ENCODE peak calls at places on chromosomes 12 and 14, in six cellular contexts. Q, Z, R, B, L and V are unnamed samples.

GRCh38 chr14:95077380-95077779 is 79.9 kb downstream of the DICER1 start:
- DNase-seq in R (no peak), B (no peak), L (no peak), Z (no peak), Q (no peak), V (no peak)

GRCh38 chr14:29016050-29016900 is 249.7 kb downstream of the FOXG1 start:
- DNase-seq in R (peak), B (peak), Z (no peak), L (no peak), Q (peak), V (peak)

GRCh38 chr12:123062682-123063426 is 82.4 kb downstream of the ARL6IP4 start:
- DNase-seq in B (peak), Q (no peak), Z (no peak), R (peak), L (peak), V (no peak)

GRCh38 chr12:4037747-4038312 is 164.6 kb upstream of the PARP11 start:
- DNase-seq in Q (peak), L (peak), R (peak), Z (no peak), B (peak), V (peak)

GRCh38 chr12:52195065-52195730 is 3.4 kb upstream of the KRT80 start:
- DNase-seq in B (no peak), R (peak), Q (no peak), Z (no peak), L (no peak), V (no peak)

GRCh38 chr14:41285193-41285748 is 321.4 kb upstream of the LRFN5 start:
- DNase-seq in B (peak), L (no peak), Z (no peak), Q (peak), R (peak), V (no peak)

GRCh38 chr14:104223101-104223809 is 84.9 kb downstream of the KIF26A start:
- DNase-seq in B (peak), L (no peak), Z (no peak), R (peak), Q (no peak), V (no peak)

GRCh38 chr12:57477710-57478681 is 1.7 kb downstream of the ARHGAP9 start:
- DNase-seq in B (no peak), R (peak), L (no peak), Q (peak), Z (no peak), V (no peak)

GRCh38 chr12:3795096-3795799 is 42.3 kb upstream of the CRACR2A start:
- DNase-seq in B (no peak), Q (no peak), Z (no peak), L (no peak), R (no peak), V (no peak)

GRCh38 chr12:127623362-127623761 is 643.6 kb upstream of the TMEM132C start:
- DNase-seq in R (no peak), L (no peak), B (no peak), Q (no peak), Z (no peak), V (no peak)

GRCh38 chr14:103111297-103111981 is 11.8 kb upstream of the TNFAIP2 start:
- DNase-seq in B (no peak), Z (no peak), Q (no peak), L (no peak), R (no peak), V (no peak)

GRCh38 chr14:72443991-72444431 is 449.9 kb downstream of the DPF3 start:
- DNase-seq in Z (no peak), Q (no peak), B (no peak), R (no peak), L (no peak), V (no peak)

GRCh38 chr14:103128631-103129300 is 5.5 kb downstream of the TNFAIP2 start:
- DNase-seq in Z (peak), L (no peak), B (no peak), Q (no peak), R (no peak), V (peak)

GRCh38 chr14:98906123-98906995 is 365.6 kb downstream of the BCL11B start:
- DNase-seq in R (peak), L (peak), Q (no peak), Z (no peak), B (no peak), V (peak)

GRCh38 chr12:92408072-92408900 is 262.6 kb upstream of the BTG1 start:
- DNase-seq in Z (no peak), Q (peak), B (no peak), L (peak), R (peak), V (no peak)

GRCh38 chr14:28629328-28630004 is 137.1 kb upstream of the FOXG1 start:
- DNase-seq in Q (no peak), Z (no peak), L (no peak), B (no peak), R (no peak), V (no peak)

GRCh38 chr12:82461851-82462250 is 103.5 kb downstream of the METTL25 start:
- DNase-seq in B (no peak), L (no peak), Q (no peak), Z (no peak), R (no peak), V (no peak)

GRCh38 chr12:55659486-55660385 is 23.0 kb downstream of the OR10P1 start:
- DNase-seq in L (no peak), B (peak), Z (peak), R (peak), Q (peak), V (no peak)

GRCh38 chr12:48296586-48297396 is 53.9 kb downstream of the ZNF641 start:
- DNase-seq in Q (peak), L (no peak), R (peak), B (peak), Z (peak), V (peak)

GRCh38 chr12:6554990-6555691 is 701 bp downstream of the IFFO1 start:
- DNase-seq in R (no peak), Q (no peak), B (peak), L (no peak), Z (no peak), V (no peak)

GRCh38 chr12:27534060-27534764 is 10.2 kb downstream of the PPFIBP1 start:
- DNase-seq in R (no peak), Q (peak), Z (no peak), L (no peak), B (no peak), V (no peak)

GRCh38 chr14:105091335-105092123 is 26.3 kb upstream of the GPR132 start:
- DNase-seq in R (peak), Q (peak), Z (peak), L (peak), B (no peak), V (peak)

GRCh38 chr14:100398044-100398443 is 74.9 kb downstream of the SLC25A47 start:
- DNase-seq in Z (no peak), B (no peak), R (no peak), Q (no peak), L (no peak), V (peak)

GRCh38 chr12:6883252-6883651 is 10.1 kb upstream of the SPSB2 start:
- DNase-seq in R (no peak), B (no peak), Z (no peak), Q (no peak), L (no peak), V (no peak)

GRCh38 chr12:40054554-40055226 is 51.2 kb downstream of the SLC2A13 start:
- DNase-seq in B (peak), L (peak), R (peak), Q (no peak), Z (peak), V (no peak)

GRCh38 chr14:90291699-90292098 is 35.3 kb downstream of the PSMC1 start:
- DNase-seq in B (no peak), R (no peak), Z (no peak), L (no peak), Q (no peak), V (no peak)

GRCh38 chr12:98743362-98743953 is 98.4 kb downstream of the APAF1 start:
- DNase-seq in Q (peak), R (no peak), Z (no peak), L (peak), B (peak), V (no peak)

GRCh38 chr12:55845785-55846496 is 3.2 kb upstream of the MMP19 start:
- DNase-seq in Z (no peak), Q (no peak), B (no peak), L (no peak), R (peak), V (no peak)

GRCh38 chr14:34554540-34555250 is 15.2 kb upstream of the EAPP start:
- DNase-seq in L (peak), B (peak), Q (no peak), R (no peak), Z (no peak), V (peak)

GRCh38 chr12:104522985-104523719 is 66.4 kb downstream of the CHST11 start:
- DNase-seq in Q (no peak), Z (no peak), B (no peak), R (no peak), L (no peak), V (no peak)

GRCh38 chr12:41407240-41407799 is 219.2 kb downstream of the PDZRN4 start:
- DNase-seq in R (no peak), B (no peak), Q (no peak), L (no peak), Z (no peak), V (no peak)

GRCh38 chr14:100609941-100610391 is 22.7 kb upstream of the BEGAIN start:
- DNase-seq in Z (no peak), B (no peak), L (no peak), R (no peak), Q (peak), V (no peak)

GRCh38 chr14:76947078-76947837 is 81.2 kb downstream of the IRF2BPL start:
- DNase-seq in Z (peak), R (peak), B (peak), L (peak), Q (peak), V (peak)
- H3K4me3 ChIP-seq in Z (peak), R (no peak), B (no peak), L (no peak), Q (no peak), V (no peak)

GRCh38 chr14:77615231-77616132 is 955 bp downstream of the SPTLC2 start:
- DNase-seq in B (peak), Q (no peak), Z (no peak), L (no peak), R (no peak), V (no peak)
- H3K4me3 ChIP-seq in B (peak), Q (peak), Z (peak), L (peak), R (peak), V (peak)

GRCh38 chr14:54480830-54481562 is 7.8 kb downstream of the GMFB start:
- DNase-seq in B (no peak), Q (no peak), Z (no peak), R (no peak), L (no peak), V (no peak)

GRCh38 chr14:54481695-54482094 is 7.1 kb downstream of the GMFB start:
- DNase-seq in L (no peak), Q (no peak), Z (no peak), B (no peak), R (no peak), V (no peak)

GRCh38 chr14:54486685-54487084 is 2.1 kb downstream of the GMFB start:
- DNase-seq in R (peak), L (no peak), B (no peak), Z (no peak), Q (no peak), V (no peak)

GRCh38 chr14:54483848-54484247 is 4.9 kb downstream of the GMFB start:
- DNase-seq in R (peak), Q (no peak), Z (no peak), L (no peak), B (no peak), V (no peak)

GRCh38 chr14:54483073-54483745 is 5.6 kb downstream of the GMFB start:
- DNase-seq in B (no peak), R (no peak), Q (peak), Z (no peak), L (no peak), V (no peak)
- H3K4me3 ChIP-seq in B (no peak), R (no peak), Q (no peak), Z (no peak), L (no peak), V (no peak)

DNA sequence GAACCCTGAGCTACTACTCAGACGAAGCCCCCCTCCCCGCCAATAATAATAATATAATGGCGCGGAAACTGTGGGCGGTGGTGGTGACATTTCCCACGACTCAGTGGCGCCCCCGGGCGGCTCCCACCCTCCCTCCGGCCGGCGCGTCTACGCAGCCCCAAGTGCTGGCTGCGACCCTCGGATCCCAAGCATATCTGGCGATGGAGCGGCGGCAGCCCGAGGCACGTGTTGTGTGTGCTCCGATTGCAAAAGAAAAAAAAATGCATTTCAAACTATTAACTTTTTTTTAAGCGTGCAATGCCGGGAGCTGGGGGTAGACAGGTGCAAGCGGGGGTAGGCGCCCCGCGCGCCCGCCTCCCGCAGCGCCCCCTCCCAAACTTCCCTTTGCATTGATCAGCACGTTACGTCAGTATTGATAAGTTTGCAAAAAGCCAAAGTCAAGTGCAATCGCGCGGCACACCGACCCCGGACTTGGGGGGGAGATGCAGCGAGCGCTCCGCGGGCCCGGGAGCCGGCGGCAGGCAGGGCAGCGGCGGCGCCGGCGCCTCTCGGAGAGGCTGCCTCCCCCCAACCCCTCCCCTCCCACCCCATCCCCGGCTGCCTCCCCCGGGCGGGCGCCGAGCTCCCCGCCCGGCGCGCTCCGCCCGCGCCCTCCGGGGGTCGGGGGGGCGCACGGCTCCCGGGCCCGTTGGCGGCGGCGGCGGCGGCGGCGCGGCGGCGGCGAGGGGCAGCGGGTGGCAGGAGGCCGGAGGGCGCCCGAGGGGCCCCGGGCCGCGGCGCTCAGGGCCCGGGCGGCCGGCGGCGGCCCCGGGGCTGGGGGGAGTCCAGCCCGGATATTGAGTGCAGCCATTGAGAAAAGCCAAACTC is 113.1 kb upstream of the MYL2 start:
- DNase-seq in L (no peak), Z (no peak), R (no peak), Q (peak), B (no peak), V (no peak)
- H3K4me3 ChIP-seq in L (peak), Z (peak), R (peak), Q (peak), B (no peak), V (no peak)

GRCh38 chr14:64507376-64508156 is 3.0 kb downstream of the ZBTB1 start:
- DNase-seq in Q (no peak), L (peak), R (peak), Z (no peak), B (peak), V (no peak)
- H3K4me3 ChIP-seq in Q (peak), L (no peak), R (no peak), Z (peak), B (no peak), V (no peak)

GRCh38 chr14:23612354-23612732 is 23.8 kb upstream of the DHRS2 start:
- DNase-seq in Q (no peak), R (no peak), Z (no peak), L (no peak), B (no peak), V (peak)
- H3K4me3 ChIP-seq in Q (no peak), R (no peak), Z (no peak), L (no peak), B (no peak), V (no peak)

DNA sequence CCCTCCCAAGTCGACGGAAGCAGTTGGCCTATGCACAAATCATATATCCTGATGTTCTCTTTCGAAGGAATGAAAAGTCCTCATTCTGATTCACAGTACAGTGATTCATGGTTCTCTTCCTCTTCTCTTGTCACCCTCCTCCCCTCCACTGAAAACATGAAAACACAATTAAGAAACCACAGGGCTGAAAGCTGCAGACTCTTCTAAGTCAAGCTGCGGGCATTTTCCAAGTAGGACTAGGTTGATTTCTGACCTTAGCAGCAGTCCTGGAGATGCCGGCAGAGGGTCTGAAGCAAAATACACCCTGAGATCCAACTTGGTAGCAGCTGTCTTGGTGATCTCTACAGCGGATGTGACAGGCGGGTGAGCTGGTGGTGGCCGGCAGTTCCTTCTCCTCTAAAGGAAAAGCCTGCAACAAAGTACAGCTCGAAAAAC is 6.2 kb downstream of the TMCC3 start:
- DNase-seq in R (peak), Z (no peak), L (no peak), B (peak), Q (no peak), V (no peak)
- H3K4me3 ChIP-seq in R (no peak), Z (peak), L (no peak), B (no peak), Q (no peak), V (no peak)